ENCODE peak calls at places on chromosomes 5 and 9, in six cellular contexts. N, E, K, W, O and P are unnamed samples.

GRCh38 chr9:135792268-135793128 is 90.5 kb downstream of the KCNT1 start:
- DNase-seq in K (no peak), E (no peak), N (no peak), O (no peak), W (no peak), P (no peak)

GRCh38 chr5:42021119-42021518 is 96.0 kb downstream of the FBXO4 start:
- DNase-seq in O (no peak), E (no peak), K (no peak), N (no peak), W (no peak), P (no peak)

GRCh38 chr5:142675211-142675599 is 10.7 kb downstream of the FGF1 start:
- DNase-seq in O (no peak), E (no peak), N (no peak), K (no peak), W (no peak), P (no peak)

GRCh38 chr5:581266-581665 is 30.9 kb upstream of the CEP72 start:
- DNase-seq in O (peak; percentile 13), K (no peak), N (no peak), E (no peak), W (no peak), P (no peak)

GRCh38 chr5:173041881-173042481 is 14.2 kb upstream of the CREBRF start:
- DNase-seq in O (no peak), K (no peak), W (peak; percentile 90), N (no peak), E (no peak), P (no peak)

GRCh38 chr9:36127652-36128244 is 8.8 kb upstream of the GLIPR2 start:
- DNase-seq in W (no peak), E (no peak), K (no peak), N (no peak), O (no peak), P (no peak)

GRCh38 chr5:157265714-157266285 is at the start of gene CYFIP2:
- DNase-seq in O (peak; percentile 76), E (peak; percentile 71), N (no peak), K (peak; percentile 56), W (peak; percentile 4), P (peak; percentile 42)

GRCh38 chr5:10567781-10568321 is 4.0 kb downstream of the ANKRD33B start:
- DNase-seq in O (no peak), N (no peak), K (no peak), E (no peak), W (peak; percentile 75), P (no peak)

GRCh38 chr5:135399838-135400542 is 959 bp upstream of the MACROH2A1 start:
- DNase-seq in N (no peak), K (no peak), E (no peak), W (no peak), O (no peak), P (no peak)

GRCh38 chr5:132067451-132067850 is 6.1 kb upstream of the CSF2 start:
- DNase-seq in N (no peak), K (no peak), W (no peak), E (no peak), O (no peak), P (no peak)

GRCh38 chr9:107087256-107087655 is 195.8 kb upstream of the RAD23B start:
- DNase-seq in N (no peak), E (no peak), K (no peak), W (no peak), O (no peak), P (no peak)

GRCh38 chr9:129624947-129625346 is 1.0 kb upstream of the NTMT1 start:
- DNase-seq in W (peak; percentile 32), K (no peak), O (no peak), N (no peak), E (no peak), P (no peak)

GRCh38 chr5:75331095-75332090 is 5.6 kb upstream of the HMGCR start:
- DNase-seq in K (no peak), W (no peak), N (no peak), O (no peak), E (no peak), P (no peak)

GRCh38 chr5:159891371-159891770 is 24.9 kb upstream of the ADRA1B start:
- DNase-seq in K (no peak), E (no peak), N (no peak), W (no peak), O (no peak), P (no peak)

GRCh38 chr5:112492291-112492690 is 73.2 kb upstream of the EPB41L4A start:
- DNase-seq in N (peak; percentile 57), E (peak; percentile 68), O (peak; percentile 55), K (peak; percentile 53), W (peak; percentile 23), P (peak; percentile 40)

GRCh38 chr5:40687316-40687715 is 7.6 kb downstream of the PTGER4 start:
- DNase-seq in O (no peak), N (no peak), E (no peak), K (no peak), W (no peak), P (no peak)

GRCh38 chr5:169873642-169874041 is 106.7 kb downstream of the INSYN2B start:
- DNase-seq in O (no peak), N (no peak), W (peak; percentile 67), E (no peak), K (no peak), P (no peak)

GRCh38 chr5:14406554-14406849 is 175.1 kb upstream of the OTULINL start:
- DNase-seq in W (peak; percentile 97), E (no peak), O (no peak), N (no peak), K (no peak), P (peak; percentile 89)

GRCh38 chr5:146007270-146007669 is 70.9 kb downstream of the SH3RF2 start:
- DNase-seq in E (no peak), N (peak; percentile 27), O (no peak), K (no peak), W (no peak), P (no peak)

GRCh38 chr5:172872997-172873491 is 39.0 kb downstream of the ERGIC1 start:
- DNase-seq in E (no peak), W (peak; percentile 64), O (no peak), K (peak; percentile 50), N (no peak), P (no peak)

GRCh38 chr5:115289104-115289503 is 7.3 kb downstream of the CCDC112 start:
- DNase-seq in E (no peak), K (no peak), N (no peak), O (no peak), W (no peak), P (no peak)

GRCh38 chr5:133698646-133699526 is 86.5 kb upstream of the FSTL4 start:
- DNase-seq in E (no peak), O (no peak), W (no peak), K (no peak), N (no peak), P (no peak)

GRCh38 chr9:132596200-132596599 is 13.8 kb downstream of the BARHL1 start:
- DNase-seq in O (no peak), K (no peak), W (no peak), E (no peak), N (no peak), P (no peak)

GRCh38 chr5:171413153-171413910 is 6.1 kb upstream of the FGF18 start:
- DNase-seq in K (no peak), O (no peak), E (no peak), N (no peak), W (no peak), P (no peak)
- TF ChIP-seq POLR2A in K (no peak), O (no peak), E (no peak), N (no peak), W (no peak), P (no peak)

GRCh38 chr5:66675369-66675768 is 79.2 kb downstream of the MAST4 start:
- DNase-seq in E (no peak), W (no peak), K (no peak), O (no peak), N (no peak), P (no peak)
- TF ChIP-seq POLR2A in E (no peak), W (no peak), K (no peak), O (no peak), N (no peak), P (no peak)

DNA sequence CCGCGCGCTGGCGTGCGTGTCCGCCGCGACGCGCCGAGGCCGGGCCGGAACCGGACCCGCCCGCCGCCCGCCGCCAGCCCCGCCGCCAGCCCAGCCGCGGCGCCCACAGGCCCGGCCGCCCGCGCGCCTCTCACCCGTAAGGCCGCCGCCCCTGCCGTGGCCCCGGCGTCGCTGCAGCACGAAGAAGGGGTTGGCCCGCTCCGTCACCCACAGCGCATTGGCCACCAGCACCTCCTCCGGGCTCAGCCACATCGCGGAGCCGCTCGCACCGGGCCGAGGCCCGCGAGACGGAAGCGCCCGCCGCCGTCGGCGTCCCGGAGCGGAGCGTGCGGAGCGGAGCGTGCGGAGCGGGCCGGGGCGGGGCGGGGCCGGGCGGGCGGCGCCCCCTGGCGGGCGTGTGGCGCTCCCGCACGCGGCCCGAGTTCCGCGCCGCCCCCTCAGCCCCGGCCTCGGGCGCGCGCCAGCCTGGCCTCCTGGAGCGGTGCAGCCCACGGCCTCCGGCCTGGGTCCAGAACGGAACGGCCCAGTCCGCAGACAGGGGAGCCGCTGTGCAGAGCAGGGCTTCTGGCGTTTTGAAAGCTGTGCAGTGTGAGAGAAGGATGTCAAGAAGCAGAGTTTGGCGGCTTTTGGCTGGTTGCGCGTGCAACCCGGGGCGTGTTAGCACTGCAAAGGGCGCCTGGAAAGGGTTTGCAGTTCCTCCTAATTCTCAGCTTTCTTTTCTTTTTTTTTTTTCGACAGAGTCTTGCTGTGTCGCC is at the start of gene TBC1D9B:
- DNase-seq in N (no peak), K (peak; percentile 65), E (peak; percentile 43), W (peak; percentile 45), O (peak; percentile 69), P (peak; percentile 90)
- TF ChIP-seq POLR2A in N (peak; percentile 81), K (no peak), E (peak; percentile 86), W (peak; percentile 47), O (no peak), P (peak; percentile 94)

GRCh38 chr5:126967808-126968466 is 62.4 kb downstream of the MARCHF3 start:
- DNase-seq in K (no peak), W (no peak), N (no peak), E (no peak), O (no peak), P (no peak)
- TF ChIP-seq POLR2A in K (no peak), W (no peak), N (no peak), E (no peak), O (no peak), P (no peak)

DNA sequence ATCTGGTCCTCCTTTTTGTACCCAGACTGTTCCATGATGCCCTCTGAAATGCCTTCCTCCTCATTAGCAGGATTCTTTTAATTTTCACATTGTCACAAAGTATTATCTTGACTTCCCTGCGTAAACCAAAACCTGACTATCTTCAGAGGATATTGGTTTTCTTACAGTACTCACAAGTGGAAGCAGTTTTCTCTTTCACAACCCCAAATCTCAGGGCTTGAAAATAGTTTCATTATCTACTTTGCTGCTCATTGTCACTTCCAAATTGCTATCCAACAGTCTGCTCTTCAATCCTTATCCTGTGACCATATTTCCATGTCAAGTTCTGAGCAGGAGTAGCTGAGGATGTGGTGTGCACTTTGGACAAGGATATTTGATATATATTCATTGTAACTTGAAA is 324.1 kb downstream of the FAM170A start:
- DNase-seq in O (no peak), E (no peak), N (no peak), K (no peak), W (no peak), P (no peak)
- TF ChIP-seq POLR2A in O (no peak), E (no peak), N (no peak), K (no peak), W (no peak), P (no peak)